ENCODE peak calls at places on chromosomes 11 and 22, in four cellular contexts. One of them, this sample, is unnamed.

GRCh38 chr11:31641477-31642062 is 132.0 kb downstream of the ELP4 start:
- DNase-seq in foreskin keratinocyte: no peak
- DNase-seq in cardiac muscle cell: peak; percentile 59
- DNase-seq in esophagus muscularis mucosa: no peak
- DNase-seq in this sample: peak; percentile 16

GRCh38 chr11:83520849-83521248 is 234.7 kb upstream of the CCDC90B start:
- DNase-seq in cardiac muscle cell: no peak
- DNase-seq in foreskin keratinocyte: no peak
- DNase-seq in esophagus muscularis mucosa: peak; percentile 66
- DNase-seq in this sample: no peak

GRCh38 chr22:41197808-41198585 is 7.1 kb upstream of the L3MBTL2 start:
- DNase-seq in cardiac muscle cell: peak; percentile 41
- DNase-seq in esophagus muscularis mucosa: no peak
- DNase-seq in foreskin keratinocyte: no peak
- DNase-seq in this sample: no peak

GRCh38 chr11:112797653-112798293 is 163.4 kb upstream of the NCAM1 start:
- DNase-seq in esophagus muscularis mucosa: no peak
- DNase-seq in cardiac muscle cell: no peak
- DNase-seq in foreskin keratinocyte: no peak
- DNase-seq in this sample: no peak

GRCh38 chr11:92443109-92443508 is 218.5 kb downstream of the FAT3 start:
- DNase-seq in esophagus muscularis mucosa: no peak
- DNase-seq in cardiac muscle cell: peak; percentile 60
- DNase-seq in foreskin keratinocyte: no peak
- DNase-seq in this sample: no peak

GRCh38 chr11:119172513-119172912 is 4.0 kb downstream of the NLRX1 start:
- DNase-seq in foreskin keratinocyte: no peak
- DNase-seq in cardiac muscle cell: no peak
- DNase-seq in esophagus muscularis mucosa: no peak
- DNase-seq in this sample: no peak

GRCh38 chr11:122441702-122442092 is 213.8 kb upstream of the UBASH3B start:
- DNase-seq in cardiac muscle cell: no peak
- DNase-seq in esophagus muscularis mucosa: no peak
- DNase-seq in foreskin keratinocyte: no peak
- DNase-seq in this sample: no peak

GRCh38 chr11:117068303-117068860 is 29.8 kb downstream of the SIK3 start:
- DNase-seq in foreskin keratinocyte: no peak
- DNase-seq in cardiac muscle cell: no peak
- DNase-seq in esophagus muscularis mucosa: no peak
- DNase-seq in this sample: no peak

GRCh38 chr22:41822289-41823057 is 10.4 kb upstream of the SREBF2 start:
- DNase-seq in cardiac muscle cell: no peak
- DNase-seq in esophagus muscularis mucosa: no peak
- DNase-seq in foreskin keratinocyte: peak; percentile 69
- DNase-seq in this sample: peak; percentile 64

DNA sequence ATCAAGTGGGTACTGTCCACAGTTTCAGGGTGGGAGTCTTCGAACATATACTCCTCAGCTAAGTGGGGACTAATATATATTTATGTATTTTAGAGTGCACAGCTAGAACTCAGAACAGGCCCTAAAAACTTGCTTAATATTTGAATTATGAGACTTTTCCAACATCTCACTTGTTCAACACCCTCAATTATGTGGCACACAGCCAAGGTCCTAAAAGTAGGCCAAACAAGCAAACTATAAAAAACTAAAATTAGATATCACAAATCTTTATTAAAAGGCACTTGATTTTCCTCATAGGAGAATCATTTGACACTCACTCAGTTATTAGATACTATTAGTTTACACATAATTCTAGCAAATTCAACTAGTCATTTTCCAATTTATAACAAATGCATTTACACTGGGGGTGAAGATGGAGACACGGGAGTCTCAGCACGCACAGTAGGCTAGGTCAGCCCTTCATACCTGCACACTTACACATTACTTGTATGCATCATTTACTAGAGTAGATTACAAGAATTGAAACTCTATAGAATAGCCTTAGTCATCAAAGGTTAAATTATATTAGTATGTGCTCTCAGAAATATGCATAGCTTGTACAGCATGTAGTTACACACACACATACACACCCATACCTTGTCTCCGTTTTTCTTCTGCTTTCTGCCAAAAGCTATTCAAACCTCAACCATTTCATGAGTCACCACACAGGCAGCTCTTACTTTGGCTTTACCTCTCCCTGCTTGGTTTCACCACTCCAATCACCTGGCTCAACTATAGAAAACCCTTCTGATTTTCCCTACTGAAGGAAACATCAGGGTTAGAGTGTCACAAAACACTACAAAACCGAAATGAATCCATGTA is 171.5 kb downstream of the SBF2 start:
- DNase-seq in foreskin keratinocyte: peak; percentile 98
- DNase-seq in cardiac muscle cell: no peak
- DNase-seq in esophagus muscularis mucosa: no peak
- DNase-seq in this sample: peak; percentile 85
- H3K27ac ChIP-seq in foreskin keratinocyte: peak overlapping the region; percentile 86
- H3K27ac ChIP-seq in cardiac muscle cell: no peak overlapping the region
- H3K27ac ChIP-seq in esophagus muscularis mucosa: peak overlapping the region; percentile 10
- H3K27ac ChIP-seq in this sample: no peak overlapping the region

DNA sequence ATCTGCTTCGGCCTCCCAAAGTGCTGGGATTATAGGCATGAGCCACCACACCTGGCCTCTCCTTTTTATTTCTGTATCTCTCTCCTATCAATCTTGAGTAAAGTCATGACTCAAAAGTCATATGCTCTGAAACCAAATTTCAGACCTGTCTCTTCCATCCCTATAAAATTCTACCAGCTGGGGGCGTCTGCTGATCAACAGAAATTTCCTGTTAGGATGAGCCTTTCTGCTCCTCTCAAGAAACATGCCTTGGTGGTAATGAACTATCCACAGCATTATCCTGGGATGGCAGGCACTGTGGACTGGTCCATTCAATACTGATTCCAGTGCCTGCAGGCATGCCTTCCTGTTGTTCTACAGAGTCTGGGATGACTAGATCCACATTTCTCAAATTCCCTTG is 472.6 kb downstream of the NELL1 start:
- DNase-seq in foreskin keratinocyte: peak; percentile 6
- DNase-seq in cardiac muscle cell: peak; percentile 47
- DNase-seq in esophagus muscularis mucosa: no peak
- DNase-seq in this sample: no peak
- TF ChIP-seq CTCF in foreskin keratinocyte: peak; percentile 69
- TF ChIP-seq CTCF in cardiac muscle cell: no peak
- TF ChIP-seq CTCF in esophagus muscularis mucosa: no peak
- TF ChIP-seq CTCF in this sample: no peak

GRCh38 chr22:39429916-39430575 is 26.8 kb upstream of the MGAT3 start:
- DNase-seq in esophagus muscularis mucosa: no peak
- DNase-seq in cardiac muscle cell: no peak
- DNase-seq in foreskin keratinocyte: no peak
- DNase-seq in this sample: no peak
- H3K27ac ChIP-seq in esophagus muscularis mucosa: peak overlapping the region; percentile 77
- H3K27ac ChIP-seq in cardiac muscle cell: no peak overlapping the region
- H3K27ac ChIP-seq in foreskin keratinocyte: no peak overlapping the region
- H3K27ac ChIP-seq in this sample: no peak overlapping the region

DNA sequence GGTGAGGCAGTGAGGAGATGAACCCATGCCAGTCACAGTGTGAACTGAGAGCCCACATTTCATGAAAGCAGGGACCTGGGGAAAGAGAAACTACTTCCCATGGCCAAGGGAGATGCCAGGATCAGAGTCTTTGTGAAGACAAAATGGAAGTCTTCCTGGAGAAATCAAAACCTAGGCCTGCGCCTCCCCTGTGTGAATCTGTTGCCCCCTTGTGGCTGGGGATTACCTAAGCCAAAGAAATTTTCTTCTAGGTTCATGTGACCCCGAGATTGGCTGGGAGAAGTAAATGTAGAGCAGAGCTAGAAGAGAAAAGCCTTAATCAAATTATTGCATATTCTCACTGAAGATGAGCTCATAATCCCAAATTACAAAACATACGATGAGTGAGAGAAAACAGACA is 1075.3 kb downstream of the TBC1D22A start:
- DNase-seq in esophagus muscularis mucosa: no peak
- DNase-seq in foreskin keratinocyte: peak; percentile 25
- DNase-seq in cardiac muscle cell: no peak
- DNase-seq in this sample: no peak
- TF ChIP-seq CTCF in esophagus muscularis mucosa: peak; percentile 15
- TF ChIP-seq CTCF in foreskin keratinocyte: peak; percentile 71
- TF ChIP-seq CTCF in cardiac muscle cell: peak; percentile 17
- TF ChIP-seq CTCF in this sample: no peak

GRCh38 chr11:59556115-59556882 is 45.0 kb downstream of the OR4D9 start:
- DNase-seq in esophagus muscularis mucosa: no peak
- DNase-seq in cardiac muscle cell: peak; percentile 55
- DNase-seq in foreskin keratinocyte: peak; percentile 67
- DNase-seq in this sample: peak; percentile 43
- H3K27ac ChIP-seq in esophagus muscularis mucosa: peak overlapping the region; percentile 73
- H3K27ac ChIP-seq in cardiac muscle cell: no peak overlapping the region
- H3K27ac ChIP-seq in foreskin keratinocyte: peak overlapping the region; percentile 77
- H3K27ac ChIP-seq in this sample: peak overlapping the region; percentile 42

GRCh38 chr11:129414144-129414876 is 38.7 kb downstream of the BARX2 start:
- DNase-seq in esophagus muscularis mucosa: no peak
- DNase-seq in foreskin keratinocyte: no peak
- DNase-seq in cardiac muscle cell: no peak
- DNase-seq in this sample: no peak

GRCh38 chr11:129412501-129412900 is 36.9 kb downstream of the BARX2 start:
- DNase-seq in foreskin keratinocyte: no peak
- DNase-seq in cardiac muscle cell: no peak
- DNase-seq in esophagus muscularis mucosa: no peak
- DNase-seq in this sample: no peak

GRCh38 chr11:129416080-129416820 is 40.6 kb downstream of the BARX2 start:
- DNase-seq in foreskin keratinocyte: no peak
- DNase-seq in esophagus muscularis mucosa: no peak
- DNase-seq in cardiac muscle cell: no peak
- DNase-seq in this sample: no peak

GRCh38 chr11:129408865-129409444 is 33.3 kb downstream of the BARX2 start:
- DNase-seq in foreskin keratinocyte: no peak
- DNase-seq in esophagus muscularis mucosa: no peak
- DNase-seq in cardiac muscle cell: no peak
- DNase-seq in this sample: no peak

GRCh38 chr11:129410561-129410960 is 34.9 kb downstream of the BARX2 start:
- DNase-seq in esophagus muscularis mucosa: no peak
- DNase-seq in foreskin keratinocyte: no peak
- DNase-seq in cardiac muscle cell: no peak
- DNase-seq in this sample: no peak
- TF ChIP-seq CTCF in esophagus muscularis mucosa: no peak
- TF ChIP-seq CTCF in foreskin keratinocyte: peak; percentile 62
- TF ChIP-seq CTCF in cardiac muscle cell: no peak
- TF ChIP-seq CTCF in this sample: no peak